ENCODE peak calls at places on chromosomes 3 and 15, in five cellular contexts. W is gastrocnemius medialis, B is fibroblast of lung, Z is A549, H is left lung. T is an unnamed sample.

GRCh38 chr3:177448987-177449975 is 252.0 kb upstream of the TBL1XR1 start:
- DNase-seq in H (peak), Z (no peak), B (peak), W (no peak), T (no peak)

GRCh38 chr3:14548321-14548729 is 8.2 kb upstream of the GRIP2 start:
- DNase-seq in W (peak), Z (peak), B (peak), H (peak), T (peak)

GRCh38 chr3:132641837-132642538 is 17.6 kb downstream of the ACAD11 start:
- DNase-seq in B (peak), W (no peak), H (no peak), Z (peak), T (no peak)

GRCh38 chr3:115876860-115877646 is 253.7 kb downstream of the GAP43 start:
- DNase-seq in B (no peak), W (no peak), H (no peak), Z (no peak), T (no peak)

GRCh38 chr3:53045784-53046170 is at the start of gene SFMBT1:
- DNase-seq in Z (peak), B (peak), W (peak), H (peak), T (peak)

GRCh38 chr15:25848769-25849430 is 14.2 kb downstream of the ATP10A start:
- DNase-seq in W (no peak), B (no peak), H (no peak), Z (no peak), T (no peak)

GRCh38 chr15:52802110-52802509 is 12.0 kb upstream of the ONECUT1 start:
- DNase-seq in Z (no peak), H (no peak), W (no peak), B (no peak), T (no peak)

GRCh38 chr15:65286069-65286703 is 497 bp downstream of the PARP16 start:
- DNase-seq in Z (no peak), H (peak), B (peak), W (peak), T (peak)

GRCh38 chr15:68576253-68577236 is 2.2 kb upstream of the CORO2B start:
- DNase-seq in W (no peak), Z (no peak), H (no peak), B (no peak), T (no peak)

GRCh38 chr15:59197459-59197858 is 9.2 kb upstream of the LDHAL6B start:
- DNase-seq in Z (no peak), H (no peak), B (no peak), W (no peak), T (no peak)

GRCh38 chr3:14138878-14139659 is 14.2 kb downstream of the TMEM43 start:
- DNase-seq in B (no peak), W (no peak), Z (no peak), H (no peak), T (no peak)

GRCh38 chr3:116059421-116060096 is 385.7 kb downstream of the LSAMP start:
- DNase-seq in H (no peak), W (no peak), Z (peak), B (peak), T (peak)

GRCh38 chr3:106425021-106425420 is 556.2 kb upstream of the CBLB start:
- DNase-seq in H (no peak), Z (no peak), W (no peak), B (peak), T (no peak)

GRCh38 chr3:14925729-14926591 is 21.4 kb upstream of the NR2C2 start:
- DNase-seq in Z (peak), B (peak), H (no peak), W (peak), T (no peak)

GRCh38 chr3:88595025-88595424 is 445.3 kb downstream of the C3orf38 start:
- DNase-seq in H (no peak), W (no peak), Z (no peak), B (peak), T (no peak)

GRCh38 chr3:12716605-12717121 is 42.4 kb downstream of the TMEM40 start:
- DNase-seq in H (no peak), B (peak), Z (no peak), W (no peak), T (no peak)

GRCh38 chr15:52653451-52653964 is 25.7 kb downstream of the ATOSA start:
- DNase-seq in W (no peak), H (no peak), Z (peak), B (peak), T (peak)

GRCh38 chr3:59133350-59133749 is 83.5 kb upstream of the CFAP20DC start:
- DNase-seq in Z (no peak), H (no peak), B (peak), W (no peak), T (no peak)

GRCh38 chr3:193742628-193743027 is 149.6 kb downstream of the OPA1 start:
- DNase-seq in H (no peak), B (no peak), W (no peak), Z (no peak), T (no peak)

GRCh38 chr3:98964784-98965183 is 63.3 kb upstream of the DCBLD2 start:
- DNase-seq in Z (no peak), H (no peak), W (no peak), B (no peak), T (no peak)

GRCh38 chr3:127237835-127238234 is 44.9 kb downstream of the PRR23E start:
- DNase-seq in H (no peak), W (no peak), B (no peak), Z (no peak), T (no peak)

GRCh38 chr3:176919836-176920760 is 277.2 kb downstream of the TBL1XR1 start:
- DNase-seq in H (no peak), Z (no peak), W (no peak), B (peak), T (peak)

GRCh38 chr3:124229407-124229806 is 237.5 kb upstream of the ROPN1 start:
- DNase-seq in H (no peak), Z (no peak), B (peak), W (no peak), T (no peak)

GRCh38 chr3:148459931-148460513 is 237.7 kb upstream of the AGTR1 start:
- DNase-seq in Z (no peak), H (no peak), W (no peak), B (no peak), T (no peak)

GRCh38 chr3:178672263-178672662 is 136.0 kb downstream of the KCNMB2 start:
- DNase-seq in H (no peak), W (no peak), B (peak), Z (no peak), T (no peak)

GRCh38 chr15:76904461-76905012 is 603 bp downstream of the SCAPER start:
- DNase-seq in B (peak), Z (peak), H (no peak), W (peak), T (peak)

GRCh38 chr3:197495059-197495455 is 60.7 kb downstream of the BDH1 start:
- DNase-seq in B (no peak), Z (no peak), H (no peak), W (no peak), T (no peak)
- H3K4me3 ChIP-seq in B (no peak), Z (no peak), H (no peak), W (no peak), T (no peak)

DNA sequence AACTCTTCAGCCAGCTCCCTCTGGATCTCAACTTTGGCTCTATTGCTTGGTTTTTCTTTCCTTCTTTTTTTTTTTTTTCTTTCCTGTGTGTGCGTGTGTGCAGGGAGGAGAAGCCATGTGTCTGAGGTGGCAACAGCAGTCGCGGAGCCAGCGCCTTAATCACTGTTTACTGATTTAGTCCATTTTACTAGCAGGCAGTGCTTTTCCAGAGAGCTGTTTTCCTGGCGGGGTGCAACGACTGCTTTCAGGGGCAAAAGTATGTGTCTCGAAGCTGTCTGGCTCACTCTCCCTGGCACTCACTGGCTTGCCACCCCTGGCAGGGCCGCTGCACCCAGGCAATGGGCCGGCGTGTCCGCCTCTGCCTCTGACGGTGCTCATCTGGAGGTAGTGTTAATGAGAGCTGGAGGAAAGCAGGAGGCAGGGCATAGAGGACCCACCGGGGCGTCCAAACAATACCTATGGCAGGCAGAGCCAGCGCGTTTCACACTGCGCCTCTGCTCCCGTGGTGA is 835.4 kb upstream of the NR2F2 start:
- DNase-seq in H (peak), B (peak), W (no peak), Z (no peak), T (peak)
- H3K4me3 ChIP-seq in H (no peak), B (no peak), W (no peak), Z (no peak), T (peak)

DNA sequence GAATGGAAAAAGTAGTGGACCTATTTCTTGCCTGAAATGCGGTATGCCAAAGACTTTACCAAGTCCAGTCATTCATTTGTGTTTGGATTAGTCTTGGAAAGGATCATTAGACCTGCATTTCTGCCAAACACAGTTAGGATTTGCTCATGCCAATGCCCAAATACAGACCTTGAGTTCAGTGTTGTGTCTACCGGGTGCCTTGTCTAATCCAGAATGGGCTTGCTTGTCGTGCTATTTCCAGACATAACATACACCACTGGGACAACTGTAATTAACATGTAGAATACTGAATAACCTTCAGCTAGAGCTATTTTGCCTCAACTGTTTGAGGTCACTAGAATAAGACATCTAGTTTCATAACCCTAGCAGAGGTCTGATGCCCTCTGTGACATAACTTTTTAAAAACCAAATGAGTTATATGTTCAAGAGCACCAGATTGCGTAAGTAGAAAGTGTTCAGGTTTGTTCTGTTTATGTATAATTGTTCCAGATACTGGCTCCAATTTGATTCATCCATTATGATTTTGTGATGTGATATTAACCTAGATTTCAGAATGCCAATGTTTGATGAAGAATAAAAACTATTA is 145.3 kb upstream of the DPH6 start:
- DNase-seq in B (no peak), W (no peak), Z (no peak), H (no peak), T (no peak)
- H3K4me3 ChIP-seq in B (no peak), W (peak), Z (no peak), H (no peak), T (no peak)

GRCh38 chr3:51968883-51969674 is 1.8 kb upstream of the PCBP4 start:
- DNase-seq in W (no peak), Z (no peak), B (no peak), H (peak), T (no peak)
- H3K4me3 ChIP-seq in W (no peak), Z (no peak), B (peak), H (no peak), T (no peak)

DNA sequence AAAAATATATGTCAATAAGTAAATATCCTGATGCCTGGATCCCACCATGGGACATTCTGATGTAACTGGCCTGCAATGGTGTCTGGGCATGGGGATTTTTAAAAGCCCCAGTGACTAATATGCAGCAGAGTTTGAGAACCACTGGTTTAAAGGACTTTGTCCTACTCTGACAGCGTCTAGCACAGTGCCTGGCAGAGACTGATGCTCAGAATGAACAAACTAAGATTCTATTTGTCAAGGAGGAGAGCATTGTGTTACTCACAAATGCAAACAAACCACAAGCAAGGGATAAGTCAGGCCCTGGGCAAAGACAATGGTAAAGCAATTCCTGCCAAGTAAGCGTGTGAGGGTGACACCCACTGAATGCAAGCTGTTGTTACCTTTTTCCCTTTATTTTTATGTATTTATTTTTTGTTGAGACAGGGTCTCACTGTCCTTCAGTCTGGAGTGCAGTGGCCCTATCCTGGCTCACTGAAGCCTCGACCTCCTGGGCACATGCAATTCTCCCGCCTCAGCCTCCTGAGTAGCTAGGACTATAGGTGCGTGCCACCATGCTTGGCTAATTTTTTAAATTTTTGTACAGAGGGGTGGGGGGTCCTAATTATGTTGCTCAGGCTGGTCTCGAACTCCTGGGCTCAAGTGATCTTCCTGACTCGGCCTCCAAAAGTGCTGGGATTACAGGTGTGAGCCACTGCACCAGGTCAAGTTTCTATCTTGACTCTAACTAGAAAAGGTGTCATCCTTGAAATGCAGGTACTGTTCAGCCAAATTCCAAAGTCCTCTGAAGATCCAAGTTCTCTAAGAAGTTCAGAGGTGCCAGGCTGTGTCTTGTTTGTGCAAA is 909 bp upstream of the GPD1L start:
- DNase-seq in H (no peak), W (no peak), B (no peak), Z (peak), T (peak)
- H3K4me3 ChIP-seq in H (peak), W (peak), B (peak), Z (peak), T (peak)

DNA sequence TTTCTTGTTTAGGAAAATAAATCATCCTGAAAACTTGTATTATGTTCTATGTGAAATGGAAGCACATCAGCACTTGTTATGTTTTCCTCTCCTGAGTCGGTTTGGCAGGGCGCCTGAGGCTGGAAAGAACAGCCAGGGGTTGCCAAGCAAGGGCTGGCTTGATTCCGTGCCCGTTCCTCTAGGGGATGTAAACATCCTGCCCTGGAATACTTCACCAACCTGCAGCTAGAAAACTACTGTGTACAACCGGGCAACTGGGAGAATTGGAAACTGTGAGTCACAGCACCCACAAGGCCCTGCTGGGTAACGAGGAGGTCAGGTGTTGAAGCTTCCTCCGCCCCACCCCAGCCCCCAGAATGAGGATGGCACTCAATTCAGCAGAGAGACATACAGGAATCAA is 67.1 kb downstream of the EIF4E3 start:
- DNase-seq in B (peak), H (peak), W (peak), Z (no peak), T (peak)
- H3K4me3 ChIP-seq in B (no peak), H (no peak), W (no peak), Z (no peak), T (no peak)

GRCh38 chr3:143220745-143221144 is 101.2 kb downstream of the CHST2 start:
- DNase-seq in H (no peak), B (no peak), Z (no peak), W (no peak), T (no peak)

GRCh38 chr3:143218176-143218575 is 98.6 kb downstream of the CHST2 start:
- DNase-seq in B (no peak), W (no peak), H (no peak), Z (no peak), T (no peak)

GRCh38 chr3:143216709-143217182 is 97.2 kb downstream of the CHST2 start:
- DNase-seq in B (no peak), W (no peak), Z (no peak), H (no peak), T (no peak)

GRCh38 chr3:143221446-143221845 is 101.9 kb downstream of the CHST2 start:
- DNase-seq in B (no peak), H (no peak), W (no peak), Z (no peak), T (no peak)

DNA sequence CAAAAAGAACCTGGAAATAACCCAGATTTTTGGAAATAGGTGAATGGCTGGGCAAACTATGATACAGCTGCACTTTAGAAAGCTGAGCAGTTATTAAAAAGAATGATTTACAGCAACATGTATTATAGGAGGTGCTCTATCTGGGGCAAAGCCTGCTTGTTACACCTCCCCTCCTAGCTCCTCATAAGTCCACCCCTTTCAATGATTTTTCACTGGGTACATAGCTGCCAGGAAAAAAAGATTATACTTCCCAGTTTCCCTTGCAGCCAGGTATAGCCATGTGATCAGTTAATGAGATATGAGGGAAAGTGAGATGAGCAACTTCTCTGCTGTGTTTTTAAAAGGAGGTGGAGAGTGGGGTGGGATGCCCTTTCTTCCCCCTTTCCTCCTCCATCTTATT is 97.7 kb downstream of the CHST2 start:
- DNase-seq in W (no peak), B (no peak), Z (no peak), H (no peak), T (no peak)
- H3K4me3 ChIP-seq in W (no peak), B (no peak), Z (no peak), H (no peak), T (no peak)

GRCh38 chr3:197028711-197029510 is 706 bp downstream of the MELTF start:
- DNase-seq in Z (no peak), W (no peak), B (no peak), H (no peak), T (no peak)
- H3K4me3 ChIP-seq in Z (peak), W (peak), B (peak), H (peak), T (peak)

DNA sequence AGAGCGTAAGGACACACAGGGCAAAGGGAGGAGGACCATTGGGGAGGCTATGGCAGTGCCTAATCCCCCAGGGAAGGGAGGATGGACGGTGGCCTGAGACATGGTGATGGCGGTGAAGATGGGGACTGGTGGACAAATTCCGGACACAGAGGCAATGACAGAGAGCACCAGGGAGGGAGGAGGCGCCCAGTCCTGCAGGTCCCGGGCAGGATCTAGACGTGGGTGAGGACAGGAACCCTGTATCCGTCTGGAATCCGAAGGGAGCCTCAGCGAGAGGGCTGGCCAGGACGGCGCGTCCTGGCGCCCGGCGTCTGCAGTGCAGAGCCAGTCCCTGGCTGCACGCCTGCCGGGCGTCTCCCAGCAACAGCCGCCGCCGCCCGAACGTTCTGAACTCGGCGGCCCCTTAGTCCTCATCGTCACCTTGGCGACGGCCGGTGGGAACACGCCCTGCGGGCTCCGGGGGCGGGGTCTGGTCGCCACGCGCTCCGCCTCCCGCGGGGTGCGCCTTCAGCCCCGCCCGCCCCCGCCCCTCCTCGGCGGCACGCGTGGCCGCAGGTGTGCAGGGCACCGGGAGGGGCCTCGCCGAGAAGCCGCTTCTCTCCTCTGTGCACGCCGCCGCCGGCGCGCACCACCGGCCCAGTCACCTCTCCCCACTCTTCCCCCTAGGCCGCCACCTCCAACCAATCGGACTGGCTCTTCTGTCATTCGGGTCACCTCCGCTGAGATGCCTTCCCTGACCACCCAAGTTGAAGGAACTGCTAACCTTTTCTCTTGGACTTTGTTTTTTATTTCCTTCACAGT is 11.6 kb downstream of the XIRP1 start:
- DNase-seq in H (peak), B (peak), Z (peak), W (peak), T (peak)
- H3K4me3 ChIP-seq in H (peak), B (peak), Z (peak), W (peak), T (peak)

GRCh38 chr3:169868369-169868768 is 1.4 kb downstream of the LRRC31 start:
- DNase-seq in B (no peak), Z (no peak), W (no peak), H (no peak), T (no peak)

GRCh38 chr3:169865176-169865800 is 4.4 kb downstream of the LRRC31 start:
- DNase-seq in B (no peak), W (no peak), Z (no peak), H (no peak), T (no peak)

GRCh38 chr3:169867584-169868211 is 2.0 kb downstream of the LRRC31 start:
- DNase-seq in W (no peak), B (no peak), H (no peak), Z (no peak), T (no peak)

GRCh38 chr3:169871129-169871886 is 1.6 kb upstream of the LRRC31 start:
- DNase-seq in B (no peak), H (no peak), Z (no peak), W (no peak), T (no peak)

GRCh38 chr3:169869484-169870304 is at the start of gene LRRC31:
- DNase-seq in Z (no peak), W (no peak), B (no peak), H (no peak), T (no peak)
- H3K4me3 ChIP-seq in Z (no peak), W (no peak), B (no peak), H (no peak), T (no peak)